ENCODE peak calls at places on chromosomes 12 and 14, in four cellular contexts. One of them, this sample, is unnamed.

GRCh38 chr12:46410495-46410894 is 37.9 kb upstream of the SLC38A2 start:
- DNase-seq in endothelial cell: no peak
- DNase-seq in GM12878: no peak
- DNase-seq in brain microvascular endothelial cell: no peak
- DNase-seq in this sample: no peak

GRCh38 chr12:52514471-52515318 is 5.5 kb downstream of the KRT5 start:
- DNase-seq in endothelial cell: no peak
- DNase-seq in GM12878: no peak
- DNase-seq in brain microvascular endothelial cell: no peak
- DNase-seq in this sample: no peak

GRCh38 chr12:128795530-128796361 is 28.0 kb downstream of the SLC15A4 start:
- DNase-seq in endothelial cell: no peak
- DNase-seq in GM12878: no peak
- DNase-seq in brain microvascular endothelial cell: no peak
- DNase-seq in this sample: no peak

GRCh38 chr14:101055106-101055662 is 151.7 kb upstream of the RTL1 start:
- DNase-seq in endothelial cell: no peak
- DNase-seq in GM12878: no peak
- DNase-seq in brain microvascular endothelial cell: no peak
- DNase-seq in this sample: no peak

GRCh38 chr14:64753374-64753773 is 49.1 kb downstream of the PLEKHG3 start:
- DNase-seq in endothelial cell: no peak
- DNase-seq in GM12878: no peak
- DNase-seq in brain microvascular endothelial cell: no peak
- DNase-seq in this sample: no peak

GRCh38 chr12:26226629-26227375 is 31.4 kb downstream of the SSPN start:
- DNase-seq in endothelial cell: peak
- DNase-seq in GM12878: no peak
- DNase-seq in brain microvascular endothelial cell: no peak
- DNase-seq in this sample: peak

GRCh38 chr12:54390668-54391551 is 6.4 kb upstream of the ZNF385A start:
- DNase-seq in endothelial cell: peak
- DNase-seq in GM12878: no peak
- DNase-seq in brain microvascular endothelial cell: no peak
- DNase-seq in this sample: peak

GRCh38 chr14:96167224-96168148 is 37.2 kb upstream of the BDKRB2 start:
- DNase-seq in endothelial cell: no peak
- DNase-seq in GM12878: no peak
- DNase-seq in brain microvascular endothelial cell: peak
- DNase-seq in this sample: no peak

GRCh38 chr12:58202933-58203713 is 261.8 kb downstream of the ATP23 start:
- DNase-seq in endothelial cell: no peak
- DNase-seq in GM12878: no peak
- DNase-seq in brain microvascular endothelial cell: no peak
- DNase-seq in this sample: no peak

GRCh38 chr12:96360550-96360949 is 39.7 kb downstream of the CDK17 start:
- DNase-seq in endothelial cell: no peak
- DNase-seq in GM12878: no peak
- DNase-seq in brain microvascular endothelial cell: no peak
- DNase-seq in this sample: no peak

DNA sequence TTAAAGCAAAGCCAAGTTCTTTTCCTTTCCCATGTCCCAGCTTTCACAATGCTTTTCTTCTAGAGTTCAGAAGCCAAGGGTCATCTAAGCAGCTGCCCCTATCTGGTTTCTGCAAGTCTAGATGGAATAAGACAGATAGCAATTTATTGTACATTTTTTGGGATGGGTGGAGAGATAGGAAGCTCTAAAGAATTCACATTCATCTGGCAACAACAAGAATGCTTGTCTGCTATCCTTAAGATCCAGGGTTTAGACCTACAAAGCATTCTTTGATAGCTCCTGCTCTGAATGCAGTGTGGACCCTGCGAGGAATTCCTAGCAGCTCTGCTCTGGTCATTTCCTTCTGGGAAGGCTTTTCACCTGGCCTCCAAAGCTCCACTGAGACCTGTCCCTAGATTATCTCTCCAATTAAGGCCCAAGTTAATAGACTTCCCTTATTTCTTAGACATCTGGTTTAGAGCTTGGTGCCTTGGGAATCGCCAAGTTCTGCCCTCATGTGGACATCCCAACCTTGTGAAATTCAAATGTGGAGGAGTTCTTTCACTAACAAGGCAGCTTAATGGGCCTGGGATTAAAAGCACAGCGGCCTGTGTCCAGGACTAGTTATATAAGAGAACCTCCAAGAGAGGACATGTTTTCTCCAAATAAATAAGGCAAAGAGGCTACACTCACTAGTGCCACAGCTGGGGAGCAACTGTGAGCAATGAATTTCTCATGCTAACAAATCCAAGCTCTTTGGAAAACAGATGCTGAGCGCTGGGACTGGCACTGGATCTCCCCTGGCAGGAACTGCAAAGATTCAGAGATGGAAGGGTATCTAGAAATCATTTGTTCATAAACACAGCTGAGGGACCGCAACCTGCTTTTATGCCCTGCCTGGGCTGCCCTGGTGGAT is 384.5 kb upstream of the DDHD1 start:
- DNase-seq in endothelial cell: no peak
- DNase-seq in GM12878: no peak
- DNase-seq in brain microvascular endothelial cell: no peak
- DNase-seq in this sample: no peak
- TF ChIP-seq CTCF in endothelial cell: no peak
- TF ChIP-seq CTCF in GM12878: no peak
- TF ChIP-seq CTCF in brain microvascular endothelial cell: no peak
- TF ChIP-seq CTCF in this sample: no peak

DNA sequence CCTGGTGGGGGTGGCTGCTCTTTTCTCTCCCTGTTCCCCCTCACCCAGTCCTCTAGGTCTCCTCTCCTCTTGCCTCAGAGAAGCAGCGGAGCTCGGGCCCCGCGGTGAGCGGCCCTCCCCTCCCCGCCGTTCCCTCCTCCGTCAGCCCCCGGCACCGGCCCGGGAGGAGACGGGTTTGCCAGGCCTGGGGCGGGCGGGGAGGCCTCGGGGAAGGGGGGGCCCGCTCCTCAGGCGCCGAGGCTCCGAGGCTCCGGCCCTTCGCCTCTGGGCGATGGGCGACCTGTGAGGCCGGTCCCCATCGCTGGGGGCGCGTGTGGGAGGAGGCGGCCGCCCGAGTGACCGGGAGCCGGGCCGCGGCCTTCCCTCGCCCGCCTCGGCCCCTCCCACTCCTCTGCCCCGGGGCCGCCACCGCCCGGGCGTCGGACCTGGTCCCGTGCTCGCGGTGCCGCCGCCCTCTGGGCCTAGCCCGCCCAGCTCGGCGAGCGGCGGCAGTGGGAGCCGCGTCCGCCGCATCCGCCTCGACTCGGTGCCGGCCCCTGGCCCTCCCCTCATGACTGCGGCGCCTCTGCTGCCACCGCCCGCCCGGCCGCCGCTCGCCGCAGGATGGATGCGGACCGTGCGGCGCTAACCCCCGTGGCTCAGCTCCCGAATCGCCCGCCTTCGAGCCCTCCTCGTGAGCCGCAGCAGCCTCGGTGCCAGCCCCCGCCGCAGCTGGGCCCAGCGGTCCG is 458 bp downstream of the WNK1 start:
- DNase-seq in endothelial cell: peak
- DNase-seq in GM12878: no peak
- DNase-seq in brain microvascular endothelial cell: peak
- DNase-seq in this sample: peak
- TF ChIP-seq CTCF in endothelial cell: peak
- TF ChIP-seq CTCF in GM12878: peak
- TF ChIP-seq CTCF in brain microvascular endothelial cell: no peak
- TF ChIP-seq CTCF in this sample: peak

GRCh38 chr14:73633115-73633514 is 11.7 kb upstream of the DNAL1 start:
- DNase-seq in endothelial cell: no peak
- DNase-seq in GM12878: no peak
- DNase-seq in brain microvascular endothelial cell: no peak
- DNase-seq in this sample: no peak

GRCh38 chr14:73633517-73634332 is 11.1 kb upstream of the DNAL1 start:
- DNase-seq in endothelial cell: peak
- DNase-seq in GM12878: peak
- DNase-seq in brain microvascular endothelial cell: peak
- DNase-seq in this sample: peak

GRCh38 chr14:73637830-73638229 is 7.0 kb upstream of the DNAL1 start:
- DNase-seq in endothelial cell: no peak
- DNase-seq in GM12878: no peak
- DNase-seq in brain microvascular endothelial cell: no peak
- DNase-seq in this sample: no peak

GRCh38 chr14:73630009-73630780 is 14.6 kb upstream of the DNAL1 start:
- DNase-seq in endothelial cell: no peak
- DNase-seq in GM12878: no peak
- DNase-seq in brain microvascular endothelial cell: no peak
- DNase-seq in this sample: no peak

GRCh38 chr14:73634333-73634833 is 10.4 kb upstream of the DNAL1 start:
- DNase-seq in endothelial cell: peak
- DNase-seq in GM12878: no peak
- DNase-seq in brain microvascular endothelial cell: no peak
- DNase-seq in this sample: peak
- TF ChIP-seq CTCF in endothelial cell: no peak
- TF ChIP-seq CTCF in GM12878: peak
- TF ChIP-seq CTCF in brain microvascular endothelial cell: peak
- TF ChIP-seq CTCF in this sample: peak

GRCh38 chr12:106801167-106801708 is 26.8 kb downstream of the RIC8B start:
- DNase-seq in endothelial cell: no peak
- DNase-seq in GM12878: no peak
- DNase-seq in brain microvascular endothelial cell: no peak
- DNase-seq in this sample: no peak
- TF ChIP-seq CTCF in endothelial cell: no peak
- TF ChIP-seq CTCF in GM12878: no peak
- TF ChIP-seq CTCF in brain microvascular endothelial cell: no peak
- TF ChIP-seq CTCF in this sample: no peak

GRCh38 chr12:109946913-109947312 is 46.8 kb downstream of the TCHP start:
- DNase-seq in endothelial cell: no peak
- DNase-seq in GM12878: no peak
- DNase-seq in brain microvascular endothelial cell: no peak
- DNase-seq in this sample: no peak
- TF ChIP-seq CTCF in endothelial cell: no peak
- TF ChIP-seq CTCF in GM12878: no peak
- TF ChIP-seq CTCF in brain microvascular endothelial cell: no peak
- TF ChIP-seq CTCF in this sample: no peak

GRCh38 chr14:67517083-67517482 is 16.0 kb upstream of the PLEKHH1 start:
- DNase-seq in endothelial cell: peak
- DNase-seq in GM12878: no peak
- DNase-seq in brain microvascular endothelial cell: no peak
- DNase-seq in this sample: no peak
- TF ChIP-seq CTCF in endothelial cell: no peak
- TF ChIP-seq CTCF in GM12878: no peak
- TF ChIP-seq CTCF in brain microvascular endothelial cell: peak
- TF ChIP-seq CTCF in this sample: no peak

DNA sequence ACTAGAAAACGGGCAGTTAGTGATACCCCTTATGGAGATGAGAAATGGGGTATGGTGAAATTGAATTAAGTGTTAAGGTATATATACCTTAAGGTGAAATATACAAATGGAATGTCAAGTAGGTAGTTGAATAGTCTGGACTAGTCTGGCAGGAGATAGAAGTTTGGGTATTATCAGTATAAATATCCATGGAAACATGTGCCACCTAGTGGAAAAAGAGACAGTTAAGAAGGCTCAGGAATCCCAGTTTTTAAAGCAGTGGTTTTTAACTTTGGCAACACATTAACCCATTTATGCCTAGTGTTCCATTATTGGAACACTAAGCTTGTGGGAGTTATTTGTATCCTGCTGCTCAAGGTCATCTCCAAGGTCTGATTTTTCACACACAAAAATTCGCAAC is 38.6 kb upstream of the TPH2 start:
- DNase-seq in endothelial cell: no peak
- DNase-seq in GM12878: no peak
- DNase-seq in brain microvascular endothelial cell: no peak
- DNase-seq in this sample: no peak
- TF ChIP-seq CTCF in endothelial cell: peak
- TF ChIP-seq CTCF in GM12878: no peak
- TF ChIP-seq CTCF in brain microvascular endothelial cell: peak
- TF ChIP-seq CTCF in this sample: peak

GRCh38 chr12:110508071-110508586 is 6.0 kb downstream of the RAD9B start:
- DNase-seq in endothelial cell: no peak
- DNase-seq in GM12878: no peak
- DNase-seq in brain microvascular endothelial cell: no peak
- DNase-seq in this sample: no peak
- TF ChIP-seq CTCF in endothelial cell: no peak
- TF ChIP-seq CTCF in GM12878: no peak
- TF ChIP-seq CTCF in brain microvascular endothelial cell: no peak
- TF ChIP-seq CTCF in this sample: no peak

GRCh38 chr12:2057041-2057792 is 4.4 kb downstream of the CACNA1C start:
- DNase-seq in endothelial cell: peak
- DNase-seq in GM12878: no peak
- DNase-seq in brain microvascular endothelial cell: peak
- DNase-seq in this sample: peak
- TF ChIP-seq CTCF in endothelial cell: peak
- TF ChIP-seq CTCF in GM12878: peak
- TF ChIP-seq CTCF in brain microvascular endothelial cell: peak
- TF ChIP-seq CTCF in this sample: peak